ENCODE peak calls at places on chromosomes 16 and 17, in five cellular contexts. D is stomach; M is tibial nerve; A is effector memory CD4-positive, alpha-beta T cell; R is BE2C. H is an unnamed sample. For H3K36me3, the result is how much of the 10 kb centered on the place peaks cover.

GRCh38 chr17:51869387-51869786 is 289.1 kb downstream of the CA10 start:
- DNase-seq in D (no peak), R (no peak), A (no peak), M (no peak), H (no peak)

GRCh38 chr16:12239226-12239625 is 262.7 kb downstream of the SNX29 start:
- DNase-seq in D (no peak), R (no peak), A (no peak), M (no peak), H (no peak)

GRCh38 chr17:15409721-15410247 is 57.6 kb downstream of the CDRT4 start:
- DNase-seq in A (no peak), D (no peak), M (peak), R (peak), H (no peak)

GRCh38 chr17:6523330-6523729 is 33.0 kb downstream of the PITPNM3 start:
- DNase-seq in R (no peak), D (no peak), M (no peak), A (no peak), H (no peak)

GRCh38 chr17:63701477-63702222 is 1.7 kb upstream of the LIMD2 start:
- DNase-seq in R (no peak), D (peak), M (no peak), A (peak), H (peak)

GRCh38 chr16:29651950-29652349 is 11.1 kb upstream of the SPN start:
- DNase-seq in A (no peak), M (no peak), D (no peak), R (no peak), H (no peak)

GRCh38 chr17:29710891-29711418 is 88.2 kb upstream of the CORO6 start:
- DNase-seq in M (no peak), A (no peak), R (peak), D (no peak), H (no peak)

GRCh38 chr17:50681260-50682200 is 26.2 kb downstream of the ANKRD40 start:
- DNase-seq in D (no peak), M (peak), R (peak), A (no peak), H (no peak)

GRCh38 chr16:64469351-64469750 is 652.5 kb downstream of the CDH11 start:
- DNase-seq in A (no peak), M (no peak), R (peak), D (no peak), H (no peak)

GRCh38 chr17:67105213-67105612 is 60.9 kb downstream of the CACNG1 start:
- DNase-seq in M (no peak), R (no peak), D (no peak), A (no peak), H (no peak)

DNA sequence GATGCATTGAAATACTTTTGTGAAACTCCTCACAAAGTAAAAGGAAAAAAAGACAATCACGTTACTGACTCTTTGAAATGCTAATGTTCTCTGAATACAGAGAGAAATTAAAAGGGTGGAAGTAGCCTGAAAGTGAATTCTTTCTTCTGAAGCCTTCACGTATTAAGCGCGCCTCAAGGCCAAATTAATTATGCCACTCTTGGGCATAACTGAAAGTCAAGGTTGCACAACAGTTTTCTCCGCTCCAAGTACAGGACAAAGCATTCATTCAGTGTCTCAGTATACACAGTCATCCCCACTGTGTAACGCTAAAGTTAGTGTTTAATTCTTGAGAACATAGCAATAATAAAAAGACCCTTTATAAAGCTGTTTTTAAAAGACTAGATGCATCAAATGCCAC is 21.5 kb downstream of the PARN start:
- DNase-seq in A (no peak), D (no peak), R (no peak), M (no peak), H (no peak)
- H3K36me3 ChIP-seq in A (half or more), D (half or more), R (under half), M (under half), H (under half)

GRCh38 chr16:1973461-1974156 is 1.8 kb downstream of the TBL3 start:
- DNase-seq in A (no peak), D (no peak), M (no peak), R (no peak), H (no peak)
- H3K4me3 ChIP-seq in A (no peak), D (no peak), M (no peak), R (no peak), H (no peak)

GRCh38 chr17:17698371-17698770 is 17.1 kb downstream of the RAI1 start:
- DNase-seq in M (no peak), A (no peak), D (no peak), R (no peak), H (no peak)

GRCh38 chr17:17694229-17695081 is 13.2 kb downstream of the RAI1 start:
- DNase-seq in M (peak), R (peak), D (peak), A (peak), H (peak)

GRCh38 chr17:17696075-17696474 is 14.8 kb downstream of the RAI1 start:
- DNase-seq in A (no peak), M (no peak), R (no peak), D (no peak), H (no peak)

GRCh38 chr17:17698869-17699351 is 17.7 kb downstream of the RAI1 start:
- DNase-seq in A (no peak), R (no peak), M (no peak), D (no peak), H (no peak)

DNA sequence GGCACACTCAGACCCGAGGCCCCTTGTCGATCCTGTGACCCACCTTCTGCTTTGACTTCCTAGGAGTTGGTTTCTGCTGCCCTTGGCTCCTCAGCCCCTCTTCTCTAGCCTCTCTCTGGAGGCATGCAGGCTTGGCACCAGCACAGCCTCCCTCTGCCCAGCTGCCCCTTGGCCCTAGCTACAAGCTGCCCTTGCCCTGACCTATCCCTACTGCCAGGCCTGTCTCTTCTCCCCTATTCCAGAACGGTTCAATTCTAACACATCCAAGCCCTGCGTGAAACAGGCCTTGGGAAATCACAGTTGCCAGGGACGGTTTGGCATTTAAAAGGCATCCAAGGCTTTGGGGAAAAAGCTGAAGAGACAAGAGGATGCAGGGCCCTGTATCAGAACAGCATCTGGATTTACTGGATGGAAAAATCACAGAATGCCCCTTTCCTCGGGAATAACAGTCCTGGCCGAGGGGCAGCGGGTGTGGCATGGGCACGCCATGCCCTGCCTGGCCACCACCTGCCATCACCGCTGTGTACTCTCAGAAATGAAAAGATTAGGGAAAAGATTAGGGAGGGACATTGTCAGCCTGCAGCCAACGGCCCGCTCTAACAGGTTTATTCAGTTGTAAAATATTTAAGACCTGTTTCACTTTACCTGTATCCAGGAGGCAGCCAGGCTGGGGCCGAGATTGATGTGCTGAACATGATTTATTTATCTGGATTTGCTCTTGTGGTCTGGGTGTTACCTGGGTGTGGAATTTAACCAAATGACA is 15.8 kb downstream of the RAI1 start:
- DNase-seq in M (no peak), R (no peak), D (peak), A (no peak), H (no peak)
- H3K36me3 ChIP-seq in M (under half), R (under half), D (under half), A (under half), H (under half)

GRCh38 chr17:73492125-73492801 is 152.0 kb downstream of the SDK2 start:
- DNase-seq in R (peak), D (no peak), M (no peak), A (no peak), H (no peak)

GRCh38 chr17:73494955-73495349 is 149.3 kb downstream of the SDK2 start:
- DNase-seq in R (no peak), M (no peak), D (no peak), A (no peak), H (no peak)

GRCh38 chr17:73494096-73494954 is 149.9 kb downstream of the SDK2 start:
- DNase-seq in R (no peak), D (no peak), A (no peak), M (no peak), H (no peak)

GRCh38 chr17:73492802-73493139 is 151.5 kb downstream of the SDK2 start:
- DNase-seq in A (no peak), R (peak), M (no peak), D (no peak), H (no peak)

GRCh38 chr17:73493212-73493814 is 150.9 kb downstream of the SDK2 start:
- DNase-seq in R (peak), M (no peak), D (no peak), A (no peak), H (no peak)
- H3K4me3 ChIP-seq in R (peak), M (no peak), D (no peak), A (no peak), H (no peak)

GRCh38 chr17:40903129-40903847 is 18.2 kb upstream of the KRT20 start:
- DNase-seq in R (no peak), D (peak), A (no peak), M (no peak), H (no peak)

GRCh38 chr17:40900819-40901356 is 15.8 kb upstream of the KRT20 start:
- DNase-seq in D (no peak), M (no peak), R (no peak), A (no peak), H (no peak)

GRCh38 chr17:40905370-40905769 is 20.3 kb upstream of the KRT20 start:
- DNase-seq in D (no peak), M (no peak), R (no peak), A (no peak), H (no peak)

GRCh38 chr17:40906613-40907012 is 21.6 kb upstream of the KRT20 start:
- DNase-seq in D (no peak), A (no peak), R (no peak), M (no peak), H (no peak)

GRCh38 chr17:40901981-40902862 is 17.2 kb upstream of the KRT20 start:
- DNase-seq in M (no peak), A (no peak), D (no peak), R (no peak), H (no peak)
- H3K36me3 ChIP-seq in M (under half), A (under half), D (under half), R (under half), H (under half)

GRCh38 chr16:31074073-31074813 is at the start of the genes ZNF646 and ZNF668:
- DNase-seq in D (peak), R (peak), M (peak), A (peak), H (peak)

GRCh38 chr16:31073823-31074072 is 292 bp downstream of the ZNF668 start:
- DNase-seq in M (no peak), R (no peak), D (no peak), A (no peak), H (no peak)

GRCh38 chr16:31072540-31073072 is 1.4 kb downstream of the ZNF668 start:
- DNase-seq in M (no peak), R (no peak), D (no peak), A (no peak), H (peak)

GRCh38 chr16:31073073-31073822 is 792 bp downstream of the ZNF668 start:
- DNase-seq in D (peak), M (peak), A (peak), R (peak), H (peak)

GRCh38 chr16:31071861-31072260 is 2.2 kb downstream of the ZNF668 start:
- DNase-seq in D (no peak), A (no peak), R (no peak), M (no peak), H (no peak)
- H3K4me3 ChIP-seq in D (peak), A (no peak), R (peak), M (no peak), H (peak)

GRCh38 chr16:53357955-53358354 is 76.3 kb upstream of the RBL2 start:
- DNase-seq in A (no peak), M (no peak), R (no peak), D (no peak), H (no peak)
- H3K36me3 ChIP-seq in A (under half), M (under half), R (under half), D (under half), H (under half)

DNA sequence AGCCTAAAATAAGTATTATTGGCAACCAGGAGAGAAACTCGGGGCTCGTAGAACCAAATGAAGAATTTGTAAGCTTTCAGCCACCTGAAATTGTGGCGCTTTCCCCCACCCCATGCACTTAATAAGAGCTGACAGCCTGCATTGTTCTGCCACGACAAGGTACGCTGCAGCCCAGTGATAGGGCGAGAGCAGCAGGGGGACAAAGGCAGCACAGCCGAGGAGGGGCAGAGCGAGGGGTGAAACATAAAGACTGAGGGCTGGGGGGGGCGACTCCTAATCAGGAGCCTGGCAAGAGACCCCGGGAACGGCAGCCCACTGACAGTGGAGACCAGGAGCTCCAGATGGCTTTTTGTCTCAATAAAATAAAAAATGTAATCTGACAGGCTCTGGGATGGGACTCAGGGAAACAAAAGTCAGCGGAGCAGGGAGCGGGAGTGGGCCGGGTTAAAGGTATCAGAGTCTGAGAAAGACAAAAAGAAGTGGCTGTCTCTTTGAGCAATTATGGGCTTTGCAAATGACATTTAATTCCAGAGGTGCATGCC is 17.3 kb upstream of the CCDC182 start:
- DNase-seq in R (peak), D (no peak), A (no peak), M (no peak), H (no peak)
- H3K4me3 ChIP-seq in R (peak), D (no peak), A (no peak), M (no peak), H (no peak)

GRCh38 chr17:41772218-41772585 is 14.3 kb downstream of the JUP start:
- DNase-seq in D (peak), M (no peak), R (no peak), A (no peak), H (no peak)
- H3K36me3 ChIP-seq in D (half or more), M (under half), R (under half), A (under half), H (under half)

GRCh38 chr16:14353340-14353739 is 276.7 kb downstream of the PARN start:
- DNase-seq in A (no peak), R (no peak), M (no peak), D (no peak), H (no peak)

GRCh38 chr16:14357328-14357727 is 272.7 kb downstream of the PARN start:
- DNase-seq in R (no peak), A (no peak), D (no peak), M (no peak), H (no peak)

GRCh38 chr16:14351647-14352046 is 278.4 kb downstream of the PARN start:
- DNase-seq in M (no peak), R (no peak), D (no peak), A (no peak), H (no peak)

GRCh38 chr16:14356064-14356463 is 274.0 kb downstream of the PARN start:
- DNase-seq in D (no peak), A (no peak), M (no peak), R (no peak), H (no peak)

GRCh38 chr16:14354561-14355351 is 275.3 kb downstream of the PARN start:
- DNase-seq in A (no peak), M (no peak), R (no peak), D (no peak), H (peak)
- H3K4me3 ChIP-seq in A (peak), M (no peak), R (no peak), D (no peak), H (no peak)